ENCODE peak calls at places on chromosomes 6 and 20, in six cellular contexts. W, Y, F, Z, R and C are unnamed samples. For H3K4me1, the result is how much of the 10 kb centered on the place peaks cover.

GRCh38 chr6:70241031-70241430 is 61.9 kb downstream of the COL9A1 start:
- DNase-seq in W (no peak), Y (no peak), F (no peak), Z (no peak), R (no peak), C (no peak)

GRCh38 chr6:97563529-97563928 is 280.5 kb upstream of the MMS22L start:
- DNase-seq in W (no peak), Y (no peak), F (no peak), Z (no peak), R (no peak), C (no peak)

GRCh38 chr6:113731528-113731927 is 125.6 kb upstream of the MARCKS start:
- DNase-seq in W (no peak), Y (no peak), F (no peak), Z (no peak), R (no peak), C (no peak)

GRCh38 chr20:2539341-2539740 is 3.0 kb downstream of the TMC2 start:
- DNase-seq in W (no peak), Y (no peak), F (no peak), Z (no peak), R (no peak), C (no peak)

GRCh38 chr20:62269871-62270270 is 31.6 kb downstream of the OSBPL2 start:
- DNase-seq in W (no peak), Y (no peak), F (no peak), Z (no peak), R (peak), C (no peak)

GRCh38 chr20:41969656-41970055 is 351.5 kb upstream of the CHD6 start:
- DNase-seq in W (no peak), Y (no peak), F (no peak), Z (no peak), R (no peak), C (no peak)

GRCh38 chr6:6713660-6714446 is 125.3 kb downstream of the LY86 start:
- DNase-seq in W (no peak), Y (no peak), F (no peak), Z (no peak), R (no peak), C (no peak)

GRCh38 chr20:48619126-48620101 is 208.4 kb downstream of the PREX1 start:
- DNase-seq in W (no peak), Y (no peak), F (no peak), Z (no peak), R (peak), C (no peak)

GRCh38 chr20:16327606-16328005 is 245.6 kb downstream of the KIF16B start:
- DNase-seq in W (no peak), Y (no peak), F (no peak), Z (no peak), R (no peak), C (no peak)

GRCh38 chr6:89058627-89059026 is 21.9 kb upstream of the PNRC1 start:
- DNase-seq in W (no peak), Y (no peak), F (no peak), Z (no peak), R (no peak), C (no peak)

GRCh38 chr6:35311390-35312075 is 13.9 kb downstream of the DEF6 start:
- DNase-seq in W (no peak), Y (no peak), F (no peak), Z (no peak), R (no peak), C (no peak)

GRCh38 chr20:34531608-34532265 is 15.5 kb downstream of the DYNLRB1 start:
- DNase-seq in W (no peak), Y (no peak), F (peak), Z (no peak), R (no peak), C (no peak)

GRCh38 chr6:44712353-44713147 is 325.0 kb downstream of the CDC5L start:
- DNase-seq in W (no peak), Y (no peak), F (no peak), Z (no peak), R (no peak), C (no peak)

GRCh38 chr6:6704423-6705060 is 116.0 kb downstream of the LY86 start:
- DNase-seq in W (no peak), Y (no peak), F (no peak), Z (no peak), R (no peak), C (no peak)

GRCh38 chr6:137657351-137657911 is 163.2 kb upstream of the OLIG3 start:
- DNase-seq in W (no peak), Y (no peak), F (no peak), Z (no peak), R (no peak), C (no peak)

GRCh38 chr6:115191989-115192388 is 849.2 kb upstream of the HS3ST5 start:
- DNase-seq in W (no peak), Y (no peak), F (no peak), Z (no peak), R (no peak), C (no peak)

GRCh38 chr6:125314019-125314581 is 12.3 kb upstream of the HDDC2 start:
- DNase-seq in W (peak), Y (peak), F (peak), Z (peak), R (peak), C (peak)

GRCh38 chr6:142474446-142475289 is 172.9 kb downstream of the ADGRG6 start:
- DNase-seq in W (peak), Y (peak), F (no peak), Z (peak), R (no peak), C (peak)

GRCh38 chr6:87848616-87849015 is 146.6 kb upstream of the AKIRIN2 start:
- DNase-seq in W (no peak), Y (no peak), F (no peak), Z (no peak), R (no peak), C (no peak)

GRCh38 chr6:155448823-155449789 is 6.5 kb downstream of the NOX3 start:
- DNase-seq in W (no peak), Y (no peak), F (no peak), Z (no peak), R (no peak), C (no peak)

GRCh38 chr6:53645850-53646249 is 19.7 kb downstream of the KLHL31 start:
- DNase-seq in W (no peak), Y (no peak), F (no peak), Z (no peak), R (no peak), C (no peak)

GRCh38 chr6:169912266-169913095 is 161.1 kb downstream of the ERMARD start:
- DNase-seq in W (no peak), Y (no peak), F (no peak), Z (no peak), R (no peak), C (no peak)

GRCh38 chr6:145267076-145267867 is 468.0 kb downstream of the EPM2A start:
- DNase-seq in W (no peak), Y (no peak), F (no peak), Z (no peak), R (no peak), C (no peak)

GRCh38 chr20:60718743-60719142 is 533.3 kb upstream of the CDH4 start:
- DNase-seq in W (no peak), Y (no peak), F (no peak), Z (peak), R (no peak), C (no peak)

GRCh38 chr6:3755637-3756515 is 4.4 kb upstream of the PXDC1 start:
- DNase-seq in W (peak), Y (no peak), F (no peak), Z (peak), R (no peak), C (no peak)

GRCh38 chr6:168333039-168333438 is 13.5 kb upstream of the DACT2 start:
- DNase-seq in W (no peak), Y (no peak), F (no peak), Z (peak), R (no peak), C (no peak)

GRCh38 chr20:56187791-56188190 is 60.7 kb upstream of the MC3R start:
- DNase-seq in W (no peak), Y (no peak), F (no peak), Z (peak), R (no peak), C (no peak)

GRCh38 chr20:25030649-25031026 is 27.3 kb downstream of the ACSS1 start:
- DNase-seq in W (no peak), Y (no peak), F (no peak), Z (no peak), R (no peak), C (no peak)

GRCh38 chr6:136723780-136724179 is 68.5 kb downstream of the MAP3K5 start:
- DNase-seq in W (no peak), Y (no peak), F (no peak), Z (no peak), R (no peak), C (peak)

GRCh38 chr6:30681696-30682180 is 4.7 kb downstream of the PPP1R18 start:
- DNase-seq in W (no peak), Y (no peak), F (no peak), Z (no peak), R (no peak), C (no peak)
- H3K4me1 ChIP-seq in W (half or more), Y (under half), F (under half), Z (half or more), R (under half), C (under half)

GRCh38 chr6:25963426-25964123 is 973 bp downstream of the TRIM38 start:
- DNase-seq in W (peak), Y (no peak), F (no peak), Z (no peak), R (no peak), C (no peak)
- H3K4me1 ChIP-seq in W (under half), Y (under half), F (under half), Z (under half), R (under half), C (half or more)

GRCh38 chr6:10399451-10399850 is 15.4 kb downstream of the TFAP2A start:
- DNase-seq in W (no peak), Y (no peak), F (no peak), Z (no peak), R (no peak), C (no peak)
- H3K4me1 ChIP-seq in W (under half), Y (under half), F (under half), Z (under half), R (under half), C (under half)

GRCh38 chr20:57250607-57251343 is 15.7 kb downstream of the BMP7 start:
- DNase-seq in W (no peak), Y (no peak), F (no peak), Z (no peak), R (no peak), C (no peak)
- H3K4me1 ChIP-seq in W (under half), Y (under half), F (under half), Z (under half), R (under half), C (under half)

GRCh38 chr6:105808571-105808970 is 277.6 kb upstream of the PRDM1 start:
- DNase-seq in W (no peak), Y (no peak), F (no peak), Z (no peak), R (no peak), C (no peak)
- H3K4me1 ChIP-seq in W (under half), Y (under half), F (under half), Z (under half), R (under half), C (under half)